ENCODE peak calls at places on chromosome 12, in five cellular contexts. Z is CD4-positive, alpha-beta memory T cell; D is NCI-H510A treated with DMSO at 0.1 percent for 48 hours; I is NCI-H1694; L is HFF-Myc. M is an unnamed sample.

GRCh38 chr12:39605996-39606395 is 13.6 kb downstream of the ABCD2 start:
- DNase-seq in Z (no peak), D (no peak), I (no peak), L (no peak), M (peak; percentile 26)

GRCh38 chr12:58774731-58775130 is 145.6 kb downstream of the LRIG3 start:
- DNase-seq in Z (no peak), D (no peak), I (no peak), L (no peak), M (no peak)

GRCh38 chr12:113203852-113204760 is 17.2 kb upstream of the TPCN1 start:
- DNase-seq in Z (no peak), D (no peak), I (peak; percentile 22), L (no peak), M (no peak)

GRCh38 chr12:49043856-49044258 is 16.7 kb downstream of the KMT2D start:
- DNase-seq in Z (peak; percentile 77), D (peak; percentile 48), I (peak; percentile 24), L (no peak), M (no peak)

GRCh38 chr12:75526655-75527511 is 15.5 kb upstream of the KRR1 start:
- DNase-seq in Z (peak; percentile 40), D (peak; percentile 85), I (peak; percentile 83), L (peak; percentile 56), M (no peak)

GRCh38 chr12:121883315-121883660 is 5.3 kb upstream of the PSMD9 start:
- DNase-seq in Z (no peak), D (peak; percentile 56), I (no peak), L (no peak), M (no peak)

GRCh38 chr12:713281-713875 is 39.0 kb upstream of the WNK1 start:
- DNase-seq in Z (no peak), D (no peak), I (no peak), L (no peak), M (no peak)

GRCh38 chr12:96502477-96502876 is 13.1 kb downstream of the CFAP54 start:
- DNase-seq in Z (no peak), D (no peak), I (no peak), L (no peak), M (no peak)